ENCODE peak calls at places on chromosomes 1 and 21, in five cellular contexts. P, I, S, H and C are unnamed samples.

GRCh38 chr1:64292399-64292798 is 89.0 kb downstream of the UBE2U start:
- DNase-seq in H (no peak), S (peak), I (no peak), P (peak), C (no peak)

GRCh38 chr1:244953865-244954264 is 89.5 kb upstream of the HNRNPU start:
- DNase-seq in S (no peak), H (no peak), I (no peak), P (no peak), C (no peak)

GRCh38 chr1:92408825-92409224 is 77.9 kb downstream of the GFI1 start:
- DNase-seq in P (peak), I (no peak), S (no peak), H (no peak), C (no peak)

GRCh38 chr1:75134939-75135828 is 996 bp downstream of the LHX8 start:
- DNase-seq in I (peak), P (peak), S (peak), H (no peak), C (no peak)

GRCh38 chr1:26782521-26783212 is 5.1 kb upstream of the PIGV start:
- DNase-seq in H (no peak), S (no peak), I (no peak), P (no peak), C (no peak)

GRCh38 chr1:28297826-28298225 is 31.0 kb upstream of the MED18 start:
- DNase-seq in I (no peak), P (no peak), H (no peak), S (no peak), C (no peak)

GRCh38 chr1:83929184-83929583 is 69.7 kb downstream of the TTLL7 start:
- DNase-seq in P (peak), S (no peak), I (no peak), H (no peak), C (no peak)

GRCh38 chr1:906532-907420 is 16.9 kb upstream of the SAMD11 start:
- DNase-seq in I (no peak), S (no peak), H (peak), P (peak), C (no peak)

GRCh38 chr1:153728305-153729066 is 636 bp downstream of the INTS3 start:
- DNase-seq in H (no peak), I (peak), S (peak), P (peak), C (peak)

GRCh38 chr1:156616463-156616862 is 2.8 kb upstream of the HAPLN2 start:
- DNase-seq in S (peak), P (peak), I (no peak), H (no peak), C (no peak)

GRCh38 chr1:192766876-192767275 is 42.0 kb upstream of the RGS2 start:
- DNase-seq in P (no peak), I (peak), H (no peak), S (no peak), C (no peak)

DNA sequence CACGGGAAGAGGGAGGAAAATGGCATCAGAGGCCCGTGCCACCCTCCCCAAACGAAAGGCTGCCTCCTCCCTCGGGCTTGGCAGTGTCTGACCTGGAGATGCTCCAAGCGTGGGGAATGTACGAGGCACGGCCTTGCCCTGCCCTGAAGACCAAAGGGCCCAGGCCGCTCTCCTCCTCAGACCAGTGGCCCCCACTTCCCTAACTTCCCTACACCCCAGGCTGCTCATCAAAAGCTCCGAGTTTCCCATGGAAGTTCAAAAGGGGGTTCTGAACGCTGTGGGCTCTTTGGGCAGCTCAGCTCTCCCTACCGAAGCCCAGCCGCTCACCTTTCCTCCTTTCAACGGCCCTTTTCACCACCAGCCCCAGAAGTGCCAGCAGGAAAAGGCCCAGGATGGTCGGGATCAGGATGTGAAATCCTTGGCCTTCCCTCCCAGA is 11.8 kb downstream of the FCMR start:
- DNase-seq in H (no peak), P (no peak), S (no peak), I (peak), C (no peak)
- TF ChIP-seq EZH2 in H (no peak), P (no peak), S (peak), I (no peak), C (no peak)

GRCh38 chr1:118992868-118993711 is 4.9 kb upstream of the TBX15 start:
- DNase-seq in P (no peak), I (peak), H (no peak), S (no peak), C (no peak)
- TF ChIP-seq EZH2 in P (peak), I (peak), H (no peak), S (peak), C (no peak)

DNA sequence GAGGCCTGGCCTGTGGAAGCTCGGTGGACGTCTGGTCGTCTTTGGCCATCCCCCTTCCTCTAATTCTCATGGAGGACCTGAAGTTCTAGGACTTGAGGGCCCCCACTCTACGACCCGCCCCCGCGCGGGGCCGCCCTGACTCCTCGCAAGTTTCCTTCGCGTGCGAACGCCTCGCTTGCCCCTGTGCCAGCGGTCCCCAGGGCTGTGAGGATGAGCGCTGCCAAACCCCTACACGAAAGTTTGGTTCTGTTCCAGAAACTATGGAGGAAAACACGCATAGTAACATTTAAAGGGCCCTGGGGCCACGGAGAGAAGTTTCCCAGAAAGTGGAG is 294 bp upstream of the GNG12 start:
- DNase-seq in H (no peak), P (peak), S (no peak), I (no peak), C (no peak)
- TF ChIP-seq EZH2 in H (no peak), P (no peak), S (no peak), I (no peak), C (no peak)

DNA sequence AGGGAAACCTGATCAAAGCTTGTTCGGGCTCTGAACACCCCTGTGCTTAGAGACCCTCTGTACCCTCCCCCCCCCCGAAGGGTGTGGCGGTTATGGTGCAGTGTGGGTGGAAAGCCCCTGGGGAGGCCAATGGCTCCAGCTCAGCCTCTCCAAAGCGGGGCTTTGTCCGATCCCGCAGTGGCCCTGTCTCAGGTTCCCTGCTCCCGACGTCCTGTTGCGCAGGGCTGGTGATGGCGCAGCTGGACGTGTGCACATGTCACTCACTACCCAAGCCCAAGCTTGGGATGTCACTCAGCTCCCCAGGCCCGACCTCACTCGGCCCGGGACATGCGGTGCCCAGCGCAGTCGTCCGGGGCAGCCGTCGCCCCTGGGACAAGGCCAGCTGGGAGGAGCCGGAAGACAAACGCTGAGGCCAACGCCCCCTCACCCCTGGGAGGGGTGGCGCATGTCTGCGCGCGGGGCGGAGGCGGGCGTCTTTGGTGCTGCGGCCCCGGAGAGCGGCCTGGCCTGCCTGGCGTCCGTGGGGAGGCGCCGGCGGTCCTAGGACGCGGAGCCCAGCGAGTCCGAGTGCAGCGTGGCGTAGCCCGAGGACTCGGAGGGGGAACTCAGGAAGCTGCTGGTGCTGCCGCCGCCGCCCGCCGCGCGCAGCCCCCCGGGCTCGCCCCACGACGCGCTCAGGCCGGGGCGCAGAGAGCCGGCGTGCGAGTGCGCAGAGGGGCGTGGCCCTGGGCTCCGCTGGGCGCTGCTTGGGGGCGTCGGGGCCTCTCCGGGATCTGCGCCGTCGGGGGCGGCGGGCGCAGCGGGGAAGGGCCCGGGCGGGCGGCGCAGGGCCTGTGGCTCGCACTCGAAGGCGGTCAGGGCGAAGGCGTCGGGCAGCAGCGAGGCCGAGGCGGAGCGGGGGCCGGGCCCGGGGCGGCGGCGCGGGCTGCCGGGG is 5.1 kb downstream of the HES3 start:
- DNase-seq in H (peak), S (no peak), P (peak), I (peak), C (no peak)
- TF ChIP-seq EZH2 in H (no peak), S (no peak), P (peak), I (no peak), C (no peak)

GRCh38 chr21:44931501-44932365 is 8.1 kb upstream of the SLX9 start:
- DNase-seq in S (no peak), I (no peak), H (no peak), P (no peak), C (no peak)
- TF ChIP-seq EZH2 in S (peak), I (peak), H (no peak), P (peak), C (peak)